ENCODE peak calls at places on chromosomes 2 and 18, in four cellular contexts. J is mesendoderm, Y is IMR-90, C is H1. V is an unnamed sample.

GRCh38 chr2:55052087-55053061 is 2.1 kb upstream of the RTN4 start:
- DNase-seq in J (no peak), Y (peak), C (no peak), V (no peak)

GRCh38 chr2:102453497-102453896 is 19.5 kb upstream of the SLC9A4 start:
- DNase-seq in J (no peak), Y (no peak), C (no peak), V (no peak)

GRCh38 chr2:186347472-186347871 is 138.6 kb upstream of the ZC3H15 start:
- DNase-seq in J (no peak), Y (peak), C (no peak), V (no peak)

GRCh38 chr2:8118940-8119781 is 562.7 kb upstream of the ID2 start:
- DNase-seq in J (peak), Y (no peak), C (no peak), V (peak)

GRCh38 chr2:76314621-76315020 is 603.9 kb upstream of the GCFC2 start:
- DNase-seq in J (no peak), Y (no peak), C (no peak), V (no peak)

GRCh38 chr18:44761812-44762211 is 81.1 kb downstream of the SETBP1 start:
- DNase-seq in J (no peak), Y (no peak), C (no peak), V (no peak)

GRCh38 chr2:69645026-69645425 is 1.5 kb upstream of the AAK1 start:
- DNase-seq in J (peak), Y (no peak), C (no peak), V (no peak)

GRCh38 chr2:54947121-54947520 is 103.1 kb downstream of the RTN4 start:
- DNase-seq in J (no peak), Y (no peak), C (no peak), V (no peak)

GRCh38 chr2:10704034-10704594 is 14.3 kb upstream of the NOL10 start:
- DNase-seq in J (no peak), Y (no peak), C (no peak), V (no peak)

GRCh38 chr2:58449286-58450010 is 208.3 kb upstream of the FANCL start:
- DNase-seq in J (peak), Y (no peak), C (no peak), V (no peak)

GRCh38 chr2:112003585-112003984 is 51.5 kb upstream of the TMEM87B start:
- DNase-seq in J (no peak), Y (no peak), C (no peak), V (no peak)

GRCh38 chr2:104853926-104854506 is at the start of gene POU3F3:
- DNase-seq in J (peak), Y (no peak), C (peak), V (peak)

DNA sequence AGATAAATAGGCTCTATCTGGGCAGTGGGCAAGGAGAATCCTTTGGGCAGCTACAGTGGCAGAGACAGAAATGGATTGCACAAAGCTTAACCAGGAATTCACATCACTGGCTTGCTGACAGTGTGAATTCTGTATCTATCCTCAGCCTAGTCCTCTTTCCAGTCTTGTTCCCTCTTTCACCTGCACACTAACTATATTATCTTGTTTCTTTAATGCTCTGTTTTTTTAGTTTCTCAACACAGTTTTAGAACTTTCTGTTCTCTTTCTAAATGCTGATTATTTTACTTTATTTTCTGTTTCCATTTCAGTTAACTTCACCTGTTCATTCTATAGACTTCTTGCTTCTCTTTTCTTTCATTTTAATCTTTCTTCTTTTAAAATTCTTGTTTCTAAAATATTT is 66.4 kb downstream of the LINC00305 start:
- DNase-seq in J (no peak), Y (no peak), C (no peak), V (no peak)
- H3K56ac ChIP-seq in J (no peak), Y (no peak), C (no peak), V (no peak)

DNA sequence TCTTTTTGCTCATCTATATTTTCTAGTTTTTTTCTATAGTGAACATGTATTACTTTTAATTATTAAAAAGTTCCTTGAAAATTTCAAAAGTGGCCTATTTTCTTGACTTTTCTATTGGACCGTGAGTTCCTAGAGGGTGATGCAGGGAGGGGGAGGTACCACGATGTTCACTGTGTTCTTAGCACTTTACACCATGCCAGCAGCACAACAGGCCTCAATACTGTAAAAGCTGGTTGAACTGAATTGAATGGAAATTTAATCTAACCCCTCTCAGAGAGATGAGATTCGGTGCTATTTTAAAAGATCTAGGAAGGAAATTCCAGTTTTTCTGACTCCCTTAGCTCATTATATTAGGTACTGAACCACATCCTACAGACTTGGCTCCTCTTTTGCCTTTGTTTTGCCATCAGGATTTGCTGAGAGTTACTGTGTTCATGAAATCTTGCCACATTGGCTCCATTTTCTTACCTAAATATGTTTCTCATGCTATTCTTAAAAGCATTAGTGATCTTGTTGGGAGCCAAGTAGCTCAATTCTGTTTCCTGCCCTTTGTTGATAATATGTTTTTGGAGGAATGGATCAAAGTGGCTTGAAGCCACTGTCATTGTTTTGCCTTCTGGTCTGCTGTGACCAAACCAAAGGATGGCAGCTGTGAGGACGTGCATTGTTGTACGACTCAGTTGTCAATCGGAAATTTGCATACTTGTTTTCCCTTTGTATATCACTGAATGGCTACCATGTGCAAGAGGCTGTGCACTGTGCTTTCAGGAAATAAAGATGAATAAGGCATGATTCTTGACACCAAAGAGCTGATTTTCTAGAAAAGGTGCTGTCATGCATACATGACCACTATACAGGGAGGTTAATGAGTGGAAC is 25.3 kb downstream of the MYO1B start:
- DNase-seq in J (no peak), Y (no peak), C (no peak), V (no peak)
- H3K4ac ChIP-seq in J (no peak), Y (no peak), C (no peak), V (no peak)

GRCh38 chr2:85591563-85591962 is 4.0 kb upstream of the RNF181 start:
- DNase-seq in J (no peak), Y (no peak), C (no peak), V (no peak)

GRCh38 chr2:85593023-85593422 is 2.5 kb upstream of the RNF181 start:
- DNase-seq in J (no peak), Y (no peak), C (no peak), V (no peak)

GRCh38 chr2:85589166-85589565 is 4.9 kb downstream of the VAMP5 start:
- DNase-seq in J (no peak), Y (no peak), C (no peak), V (no peak)

GRCh38 chr2:85589982-85590791 is 5.4 kb upstream of the RNF181 start:
- DNase-seq in J (no peak), Y (peak), C (no peak), V (no peak)

GRCh38 chr2:85590950-85591349 is 4.6 kb upstream of the RNF181 start:
- DNase-seq in J (no peak), Y (no peak), C (no peak), V (no peak)
- H3K9ac ChIP-seq in J (no peak), Y (peak), C (no peak), V (no peak)

DNA sequence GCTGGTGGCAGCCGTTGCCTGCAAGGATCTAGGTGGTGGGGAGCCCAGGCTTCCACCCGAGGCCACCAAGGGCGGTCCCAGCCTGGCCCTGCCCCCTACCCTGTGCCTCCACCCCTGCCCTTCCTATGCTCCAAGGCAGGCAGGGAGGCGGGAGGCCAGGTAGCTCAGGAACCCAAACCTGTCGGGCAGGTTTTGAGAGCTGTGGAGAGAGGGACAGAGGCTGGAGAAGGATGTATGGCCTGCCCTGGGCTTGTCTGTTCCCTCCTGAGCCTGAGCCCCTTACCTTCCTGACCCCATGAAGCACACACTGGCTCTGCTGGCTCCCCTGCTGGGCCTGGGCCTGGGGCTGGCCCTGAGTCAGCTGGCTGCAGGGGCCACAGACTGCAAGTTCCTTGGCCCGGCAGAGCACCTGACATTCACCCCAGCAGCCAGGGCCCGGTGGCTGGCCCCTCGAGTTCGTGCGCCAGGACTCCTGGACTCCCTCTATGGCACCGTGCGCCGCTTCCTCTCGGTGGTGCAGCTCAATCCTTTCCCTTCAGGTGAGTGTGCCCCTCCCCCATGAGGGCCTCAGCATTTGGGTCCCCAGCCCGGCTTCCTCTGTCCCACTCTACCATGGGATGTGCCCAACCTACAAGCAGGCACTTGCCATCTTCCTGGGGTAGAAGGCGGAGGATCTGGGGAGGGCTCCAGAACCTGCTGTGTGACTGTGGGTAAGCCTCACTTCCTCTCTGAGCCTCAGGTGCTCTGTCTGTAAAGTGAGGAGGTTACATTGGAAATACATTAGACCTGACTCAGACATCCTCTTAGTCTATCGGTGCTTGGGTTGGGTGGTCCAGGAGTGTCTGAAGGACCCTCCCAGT is at the start of gene PROM2:
- DNase-seq in J (peak), Y (no peak), C (no peak), V (peak)
- H3K56ac ChIP-seq in J (peak), Y (no peak), C (no peak), V (no peak)

DNA sequence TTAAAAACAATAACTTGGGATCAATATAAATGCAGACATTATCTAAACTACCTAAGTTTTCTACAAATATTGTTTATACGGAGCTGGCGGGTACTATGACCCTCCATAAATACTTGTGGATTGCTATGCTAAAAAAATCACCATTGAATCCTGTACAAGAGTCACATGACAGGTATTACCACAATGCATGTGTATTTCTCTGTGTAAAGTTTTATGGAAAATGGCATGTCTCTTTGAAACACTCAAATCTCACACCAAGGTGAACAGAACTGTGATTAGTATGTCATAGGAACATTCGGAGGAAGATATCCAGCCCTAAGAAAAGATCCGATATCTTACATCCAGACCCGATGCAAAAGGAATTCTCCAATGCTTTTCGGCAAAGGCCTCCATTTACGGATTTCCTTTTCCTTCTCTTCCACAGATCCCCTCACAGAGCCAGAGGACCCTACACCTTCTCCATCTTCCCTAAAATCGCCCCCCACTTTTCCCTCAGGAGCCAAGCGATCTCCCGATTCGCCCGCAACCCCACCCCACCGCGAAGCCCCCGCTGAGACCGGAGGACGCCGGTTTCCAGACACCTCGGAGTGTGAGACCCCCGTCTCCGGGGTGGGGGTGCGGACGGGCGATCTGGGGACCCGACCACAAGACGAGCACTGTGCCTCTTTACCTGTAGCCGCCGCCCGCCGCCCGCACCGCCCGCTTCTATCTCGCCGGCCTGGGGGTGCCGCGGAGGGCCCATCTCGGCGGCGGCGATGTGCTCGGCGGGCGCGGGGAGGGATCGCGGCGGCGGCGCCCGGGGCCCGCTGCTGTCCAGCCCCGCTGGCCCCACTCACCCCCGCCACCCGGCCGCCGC is 1.2 kb downstream of the SAP130 start:
- DNase-seq in J (peak), Y (peak), C (no peak), V (no peak)
- H3K4ac ChIP-seq in J (no peak), Y (no peak), C (no peak), V (no peak)

GRCh38 chr2:9144617-9145016 is 62.0 kb upstream of the ASAP2 start:
- DNase-seq in J (no peak), Y (no peak), C (no peak), V (no peak)

GRCh38 chr2:9142551-9143263 is 63.9 kb upstream of the ASAP2 start:
- DNase-seq in J (peak), Y (peak), C (peak), V (peak)

GRCh38 chr2:9141706-9142460 is 64.7 kb upstream of the ASAP2 start:
- DNase-seq in J (no peak), Y (no peak), C (no peak), V (no peak)

GRCh38 chr2:9144047-9144446 is 62.6 kb upstream of the ASAP2 start:
- DNase-seq in J (no peak), Y (no peak), C (no peak), V (no peak)

GRCh38 chr2:9143264-9143815 is 63.3 kb upstream of the ASAP2 start:
- DNase-seq in J (no peak), Y (no peak), C (no peak), V (no peak)
- H3K9ac ChIP-seq in J (peak), Y (peak), C (no peak), V (no peak)

V was measured in H9.